ENCODE peak calls at places on chromosomes 6 and 20, in six cellular contexts. N is left ventricle myocardium inferior, B is transverse colon, Z is A549, F is heart left ventricle, E is astrocyte of the spinal cord. O is an unnamed sample.

GRCh38 chr6:87660226-87660886 is 41.7 kb downstream of the AKIRIN2 start:
- DNase-seq in Z (no peak), N (no peak), E (peak), F (no peak), B (no peak), O (no peak)

GRCh38 chr6:11363881-11364576 is 131.6 kb upstream of the NEDD9 start:
- DNase-seq in N (no peak), B (no peak), F (no peak), Z (no peak), E (no peak), O (no peak)

GRCh38 chr20:58521763-58522162 is 6.6 kb upstream of the APCDD1L start:
- DNase-seq in E (no peak), B (no peak), F (no peak), Z (no peak), N (no peak), O (peak)

GRCh38 chr20:35866446-35867202 is 87.7 kb downstream of the SCAND1 start:
- DNase-seq in Z (no peak), B (no peak), F (no peak), E (peak), N (no peak), O (no peak)

GRCh38 chr6:7998103-7998725 is 66.0 kb downstream of the BLOC1S5 start:
- DNase-seq in E (peak), B (no peak), N (no peak), F (no peak), Z (no peak), O (no peak)

GRCh38 chr20:40493551-40493950 is 195.5 kb downstream of the MAFB start:
- DNase-seq in N (no peak), B (no peak), F (no peak), Z (no peak), E (peak), O (no peak)

GRCh38 chr20:46872315-46873211 is 22.1 kb upstream of the EYA2 start:
- DNase-seq in B (no peak), N (peak), Z (peak), E (no peak), F (no peak), O (no peak)

GRCh38 chr6:42690151-42690702 is 32.2 kb downstream of the PRPH2 start:
- DNase-seq in N (no peak), B (no peak), Z (no peak), F (no peak), E (no peak), O (no peak)

GRCh38 chr20:53227523-53227922 is 255.4 kb downstream of the TSHZ2 start:
- DNase-seq in B (no peak), F (no peak), N (no peak), Z (no peak), E (no peak), O (no peak)

GRCh38 chr6:158503846-158504245 is 56.0 kb upstream of the TMEM181 start:
- DNase-seq in B (no peak), E (no peak), F (no peak), Z (no peak), N (no peak), O (no peak)

GRCh38 chr20:36856691-36857635 is 19.0 kb upstream of the TLDC2 start:
- DNase-seq in N (no peak), E (no peak), Z (no peak), F (no peak), B (no peak), O (no peak)

GRCh38 chr6:94269256-94269655 is 849.9 kb upstream of the EPHA7 start:
- DNase-seq in B (no peak), F (no peak), E (peak), Z (no peak), N (no peak), O (no peak)

GRCh38 chr6:169959129-169960002 is 207.9 kb downstream of the ERMARD start:
- DNase-seq in B (peak), Z (no peak), E (no peak), N (no peak), F (no peak), O (no peak)

GRCh38 chr6:72386324-72386723 is 235.5 kb upstream of the KCNQ5 start:
- DNase-seq in E (no peak), N (no peak), F (no peak), B (no peak), Z (no peak), O (no peak)

GRCh38 chr6:33895296-33895695 is 91.5 kb upstream of the MLN start:
- DNase-seq in F (no peak), E (no peak), B (no peak), Z (no peak), N (no peak), O (no peak)

GRCh38 chr6:3724451-3725144 is 26.9 kb downstream of the PXDC1 start:
- DNase-seq in N (no peak), F (peak), B (no peak), E (no peak), Z (no peak), O (no peak)

GRCh38 chr6:71588490-71588889 is 297.9 kb upstream of the RIMS1 start:
- DNase-seq in Z (no peak), B (no peak), F (no peak), E (no peak), N (no peak), O (no peak)

GRCh38 chr6:51464956-51465355 is 622.5 kb downstream of the PKHD1 start:
- DNase-seq in N (no peak), B (no peak), E (no peak), F (no peak), Z (no peak), O (no peak)

GRCh38 chr6:135451617-135452190 is 45.8 kb downstream of the AHI1 start:
- DNase-seq in Z (peak), E (peak), N (no peak), F (no peak), B (no peak), O (peak)

GRCh38 chr20:38645318-38645717 is 43.7 kb downstream of the ARHGAP40 start:
- DNase-seq in N (no peak), B (no peak), E (no peak), F (no peak), Z (no peak), O (no peak)

GRCh38 chr6:138509371-138509770 is 10.1 kb upstream of the NHSL1 start:
- DNase-seq in E (peak), Z (peak), F (no peak), B (peak), N (peak), O (peak)

GRCh38 chr6:31834704-31835375 is 7.3 kb downstream of the HSPA1B start:
- DNase-seq in E (peak), F (peak), B (peak), N (peak), Z (peak), O (peak)

GRCh38 chr20:32018269-32019155 is 8.3 kb downstream of the CCM2L start:
- DNase-seq in E (no peak), N (peak), B (peak), F (peak), Z (peak), O (peak)

GRCh38 chr6:138231399-138231886 is 13.2 kb upstream of the PBOV1 start:
- DNase-seq in Z (no peak), N (no peak), E (peak), B (no peak), F (no peak), O (peak)

GRCh38 chr20:50070361-50070760 is 42.6 kb downstream of the UBE2V1 start:
- DNase-seq in B (no peak), F (no peak), Z (no peak), E (no peak), N (peak), O (peak)
- TF ChIP-seq CTCF in B (no peak), F (no peak), Z (no peak), E (no peak), N (no peak), O (peak)

GRCh38 chr6:109091314-109092009 is 3.2 kb downstream of the SESN1 start:
- DNase-seq in E (no peak), B (no peak), Z (no peak), N (no peak), F (no peak), O (no peak)
- H3K4me3 ChIP-seq in E (no peak), B (peak), Z (no peak), N (peak), F (peak), O (no peak)

DNA sequence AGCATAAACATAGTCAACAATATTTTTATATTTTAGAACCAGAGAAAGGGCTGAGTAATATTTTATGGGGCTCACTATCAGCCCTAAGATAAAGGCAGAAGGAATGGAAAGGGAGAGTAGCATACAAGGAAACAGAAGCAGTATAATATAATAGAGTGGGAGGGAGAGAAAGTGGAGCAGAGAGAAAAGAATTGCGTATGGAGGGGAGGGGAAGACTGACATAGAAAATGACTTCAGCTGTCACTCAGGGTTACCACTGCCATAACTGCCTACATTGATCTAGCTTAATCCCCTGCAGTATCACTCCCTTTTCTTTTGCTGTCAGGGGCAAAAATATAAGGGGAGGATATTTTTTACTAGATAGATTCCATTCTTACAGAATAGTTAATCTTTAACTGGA is 1133.5 kb upstream of the MAP3K7 start:
- DNase-seq in F (no peak), Z (no peak), B (no peak), N (no peak), E (no peak), O (no peak)
- TF ChIP-seq CTCF in F (no peak), Z (no peak), B (no peak), N (no peak), E (no peak), O (no peak)

GRCh38 chr6:97668716-97669115 is 385.7 kb upstream of the MMS22L start:
- DNase-seq in B (no peak), F (peak), Z (no peak), N (no peak), E (no peak), O (no peak)
- H3K4me3 ChIP-seq in B (no peak), F (peak), Z (no peak), N (peak), E (peak), O (no peak)

GRCh38 chr6:49937811-49938210 is 26.2 kb downstream of the DEFB114 start:
- DNase-seq in F (no peak), N (no peak), E (no peak), B (no peak), Z (no peak), O (no peak)
- TF ChIP-seq CTCF in F (no peak), N (no peak), E (no peak), B (no peak), Z (no peak), O (no peak)

DNA sequence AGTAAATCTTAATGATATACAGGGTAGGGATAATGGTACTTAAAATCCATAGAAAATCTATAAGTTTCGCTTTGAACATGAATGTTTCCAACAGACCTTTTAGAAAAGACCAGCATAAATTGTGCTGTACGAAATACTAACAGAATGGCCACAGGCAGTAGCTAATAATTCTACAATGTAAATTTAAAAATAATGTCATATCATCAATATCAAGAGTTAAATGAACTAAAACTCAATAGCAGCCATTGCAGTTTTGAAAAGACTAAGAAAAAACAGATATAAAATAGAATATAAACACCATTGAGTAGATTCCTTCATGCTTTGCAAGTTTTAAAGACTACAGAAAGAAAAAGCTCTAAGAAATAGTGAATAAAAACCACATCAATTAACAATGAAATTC is 14.7 kb downstream of the TBC1D32 start:
- DNase-seq in Z (no peak), B (no peak), F (no peak), E (no peak), N (no peak), O (no peak)
- H3K4me3 ChIP-seq in Z (no peak), B (no peak), F (no peak), E (no peak), N (no peak), O (no peak)

GRCh38 chr20:21767739-21768223 is 62.3 kb downstream of the PAX1 start:
- DNase-seq in E (no peak), B (no peak), Z (peak), N (no peak), F (no peak), O (peak)
- TF ChIP-seq CTCF in E (no peak), B (no peak), Z (peak), N (no peak), F (no peak), O (peak)

GRCh38 chr6:21159465-21159864 is 434.1 kb upstream of the SOX4 start:
- DNase-seq in N (no peak), E (no peak), Z (no peak), F (no peak), B (no peak), O (no peak)

GRCh38 chr6:21157186-21157929 is 436.2 kb upstream of the SOX4 start:
- DNase-seq in F (no peak), N (no peak), B (no peak), Z (no peak), E (no peak), O (no peak)

GRCh38 chr6:21158873-21159272 is 434.7 kb upstream of the SOX4 start:
- DNase-seq in B (no peak), Z (no peak), E (no peak), F (no peak), N (no peak), O (no peak)

GRCh38 chr6:21163110-21163837 is 430.3 kb upstream of the SOX4 start:
- DNase-seq in F (no peak), Z (no peak), E (peak), N (no peak), B (no peak), O (no peak)

GRCh38 chr6:21158149-21158548 is 435.4 kb upstream of the SOX4 start:
- DNase-seq in N (no peak), F (no peak), B (no peak), Z (no peak), E (no peak), O (no peak)
- H3K4me3 ChIP-seq in N (no peak), F (no peak), B (no peak), Z (no peak), E (no peak), O (no peak)

DNA sequence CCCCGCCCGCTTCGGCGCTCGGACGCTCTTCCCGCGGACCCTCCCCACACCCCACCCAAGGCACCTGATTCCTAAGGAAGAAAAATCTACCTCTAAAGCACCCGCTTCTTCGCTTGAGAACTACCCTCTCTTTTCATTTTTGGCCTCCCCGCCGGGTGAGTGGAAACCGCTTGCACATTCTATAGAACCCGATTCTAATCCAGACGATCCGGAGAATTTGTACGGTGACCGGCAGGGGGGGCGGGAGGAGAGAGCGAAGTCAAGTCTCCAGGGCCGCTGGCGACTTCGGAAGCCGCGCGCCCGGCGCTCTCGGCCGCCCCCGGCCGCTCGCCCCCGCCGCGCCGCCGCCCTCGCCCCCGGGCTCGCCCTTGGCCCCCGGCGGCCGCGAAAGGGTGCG is at the start of gene RBM24:
- DNase-seq in B (peak), Z (peak), E (peak), F (peak), N (peak), O (peak)
- TF ChIP-seq CTCF in B (peak), Z (peak), E (peak), F (peak), N (peak), O (no peak)

GRCh38 chr6:56842602-56843475 is 112.1 kb upstream of the BEND6 start:
- DNase-seq in F (peak), E (peak), B (peak), Z (peak), N (peak), O (peak)

GRCh38 chr6:56839533-56840183 is 115.2 kb upstream of the BEND6 start:
- DNase-seq in E (no peak), F (no peak), Z (no peak), N (no peak), B (no peak), O (no peak)

GRCh38 chr6:56841751-56842150 is 113.2 kb upstream of the BEND6 start:
- DNase-seq in B (no peak), E (no peak), N (no peak), Z (no peak), F (no peak), O (no peak)

GRCh38 chr6:56840467-56841371 is 114.2 kb upstream of the BEND6 start:
- DNase-seq in N (no peak), B (no peak), E (peak), Z (peak), F (no peak), O (no peak)

DNA sequence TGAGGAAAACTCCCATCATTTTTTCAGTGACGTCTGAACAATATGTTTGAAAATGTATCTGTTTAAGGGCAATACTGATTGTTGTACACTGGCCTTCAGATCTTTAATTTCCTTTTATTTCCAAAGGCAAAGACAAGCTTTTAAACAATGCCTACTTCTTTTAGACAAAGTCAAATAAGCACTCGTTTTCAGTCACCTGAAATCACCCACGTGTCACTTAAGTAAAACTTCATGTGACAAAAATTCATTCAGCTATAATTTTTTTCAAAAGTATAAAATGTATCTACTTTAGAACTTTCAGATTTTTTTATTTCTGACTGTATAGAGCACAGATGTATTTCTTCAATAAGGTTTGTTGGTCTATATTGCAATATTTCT is 113.5 kb upstream of the BEND6 start:
- DNase-seq in N (no peak), B (no peak), Z (no peak), E (no peak), F (no peak), O (no peak)
- H3K4me3 ChIP-seq in N (peak), B (no peak), Z (peak), E (peak), F (peak), O (no peak)